ENCODE peak calls at places on chromosome 19, in nine cellular contexts. One of them, this sample, is unnamed.

GRCh38 chr19:8988204-8988603 is 22.0 kb downstream of the MUC16 start:
- DNase-seq in B cell: no peak
- DNase-seq in T-helper 9 cell: peak; percentile 29
- DNase-seq in endothelial cell: no peak
- DNase-seq in CMK: no peak
- DNase-seq in astrocyte of the spinal cord: no peak
- DNase-seq in C1 segment of cervical spinal cord: no peak
- DNase-seq in NCI-H774: no peak
- DNase-seq in cardiac fibroblast: no peak
- DNase-seq in this sample: no peak

GRCh38 chr19:38989066-38989605 is 13.6 kb upstream of the FBXO17 start:
- DNase-seq in B cell: no peak
- DNase-seq in CMK: no peak
- DNase-seq in endothelial cell: peak; percentile 9
- DNase-seq in cardiac fibroblast: no peak
- DNase-seq in NCI-H774: no peak
- DNase-seq in T-helper 9 cell: no peak
- DNase-seq in C1 segment of cervical spinal cord: no peak
- DNase-seq in astrocyte of the spinal cord: peak; percentile 7
- DNase-seq in this sample: peak; percentile 71

GRCh38 chr19:33039815-33040214 is 24.9 kb downstream of the RHPN2 start:
- DNase-seq in astrocyte of the spinal cord: no peak
- DNase-seq in NCI-H774: no peak
- DNase-seq in T-helper 9 cell: no peak
- DNase-seq in CMK: no peak
- DNase-seq in cardiac fibroblast: no peak
- DNase-seq in C1 segment of cervical spinal cord: no peak
- DNase-seq in endothelial cell: no peak
- DNase-seq in B cell: no peak
- DNase-seq in this sample: no peak

GRCh38 chr19:16824658-16825311 is 4.4 kb upstream of the SIN3B start:
- DNase-seq in astrocyte of the spinal cord: peak; percentile 22
- DNase-seq in B cell: no peak
- DNase-seq in NCI-H774: peak; percentile 7
- DNase-seq in T-helper 9 cell: no peak
- DNase-seq in cardiac fibroblast: peak; percentile 49
- DNase-seq in endothelial cell: no peak
- DNase-seq in C1 segment of cervical spinal cord: no peak
- DNase-seq in CMK: no peak
- DNase-seq in this sample: peak; percentile 71

GRCh38 chr19:13100031-13100588 is 2.5 kb downstream of the LYL1 start:
- DNase-seq in C1 segment of cervical spinal cord: no peak
- DNase-seq in CMK: no peak
- DNase-seq in NCI-H774: no peak
- DNase-seq in endothelial cell: no peak
- DNase-seq in B cell: no peak
- DNase-seq in cardiac fibroblast: peak; percentile 22
- DNase-seq in astrocyte of the spinal cord: no peak
- DNase-seq in T-helper 9 cell: no peak
- DNase-seq in this sample: no peak

GRCh38 chr19:53980553-53981407 is 10.7 kb upstream of the CACNG6 start:
- DNase-seq in endothelial cell: no peak
- DNase-seq in CMK: no peak
- DNase-seq in T-helper 9 cell: no peak
- DNase-seq in NCI-H774: no peak
- DNase-seq in cardiac fibroblast: peak; percentile 87
- DNase-seq in C1 segment of cervical spinal cord: no peak
- DNase-seq in B cell: no peak
- DNase-seq in astrocyte of the spinal cord: peak; percentile 24
- DNase-seq in this sample: peak; percentile 98

GRCh38 chr19:19636573-19636972 is 6.9 kb downstream of the GMIP start:
- DNase-seq in astrocyte of the spinal cord: no peak
- DNase-seq in C1 segment of cervical spinal cord: no peak
- DNase-seq in T-helper 9 cell: no peak
- DNase-seq in B cell: peak; percentile 43
- DNase-seq in cardiac fibroblast: no peak
- DNase-seq in CMK: no peak
- DNase-seq in endothelial cell: no peak
- DNase-seq in NCI-H774: no peak
- DNase-seq in this sample: no peak

GRCh38 chr19:30719189-30719990 is 347.2 kb downstream of the ZNF536 start:
- DNase-seq in cardiac fibroblast: peak; percentile 18
- DNase-seq in T-helper 9 cell: no peak
- DNase-seq in endothelial cell: peak; percentile 32
- DNase-seq in astrocyte of the spinal cord: peak; percentile 2
- DNase-seq in CMK: no peak
- DNase-seq in NCI-H774: no peak
- DNase-seq in C1 segment of cervical spinal cord: no peak
- DNase-seq in B cell: peak; percentile 36
- DNase-seq in this sample: peak; percentile 35

GRCh38 chr19:6738726-6739389 is 622 bp upstream of the TRIP10 start:
- DNase-seq in astrocyte of the spinal cord: no peak
- DNase-seq in T-helper 9 cell: peak; percentile 17
- DNase-seq in C1 segment of cervical spinal cord: no peak
- DNase-seq in CMK: no peak
- DNase-seq in NCI-H774: peak; percentile 54
- DNase-seq in cardiac fibroblast: peak; percentile 55
- DNase-seq in B cell: peak; percentile 25
- DNase-seq in endothelial cell: peak; percentile 22
- DNase-seq in this sample: no peak

GRCh38 chr19:55248704-55249103 is 10.1 kb downstream of the PPP6R1 start:
- DNase-seq in endothelial cell: no peak
- DNase-seq in T-helper 9 cell: no peak
- DNase-seq in cardiac fibroblast: no peak
- DNase-seq in CMK: no peak
- DNase-seq in C1 segment of cervical spinal cord: no peak
- DNase-seq in B cell: peak; percentile 15
- DNase-seq in astrocyte of the spinal cord: no peak
- DNase-seq in NCI-H774: no peak
- DNase-seq in this sample: no peak

GRCh38 chr19:43532571-43532961 is 422 bp upstream of the ZNF575 start:
- DNase-seq in NCI-H774: peak; percentile 84
- DNase-seq in astrocyte of the spinal cord: no peak
- DNase-seq in cardiac fibroblast: no peak
- DNase-seq in T-helper 9 cell: no peak
- DNase-seq in CMK: no peak
- DNase-seq in C1 segment of cervical spinal cord: no peak
- DNase-seq in endothelial cell: peak; percentile 22
- DNase-seq in B cell: peak; percentile 65
- DNase-seq in this sample: no peak

GRCh38 chr19:34731964-34732363 is 2.1 kb upstream of the ZNF181 start:
- DNase-seq in B cell: no peak
- DNase-seq in C1 segment of cervical spinal cord: no peak
- DNase-seq in CMK: no peak
- DNase-seq in cardiac fibroblast: no peak
- DNase-seq in endothelial cell: no peak
- DNase-seq in T-helper 9 cell: no peak
- DNase-seq in astrocyte of the spinal cord: no peak
- DNase-seq in NCI-H774: no peak
- DNase-seq in this sample: no peak

GRCh38 chr19:52170304-52170703 is 1.1 kb downstream of the ZNF836 start:
- DNase-seq in astrocyte of the spinal cord: no peak
- DNase-seq in endothelial cell: no peak
- DNase-seq in B cell: no peak
- DNase-seq in NCI-H774: no peak
- DNase-seq in T-helper 9 cell: no peak
- DNase-seq in cardiac fibroblast: no peak
- DNase-seq in CMK: no peak
- DNase-seq in C1 segment of cervical spinal cord: no peak
- DNase-seq in this sample: no peak

GRCh38 chr19:2057484-2058469 is 6.7 kb upstream of the MKNK2 start:
- DNase-seq in endothelial cell: no peak
- DNase-seq in C1 segment of cervical spinal cord: no peak
- DNase-seq in CMK: no peak
- DNase-seq in T-helper 9 cell: no peak
- DNase-seq in B cell: no peak
- DNase-seq in NCI-H774: no peak
- DNase-seq in cardiac fibroblast: no peak
- DNase-seq in astrocyte of the spinal cord: no peak
- DNase-seq in this sample: no peak

GRCh38 chr19:48608798-48609263 is 2.3 kb downstream of the SPACA4 start:
- DNase-seq in NCI-H774: peak; percentile 38
- DNase-seq in B cell: peak; percentile 89
- DNase-seq in cardiac fibroblast: peak; percentile 63
- DNase-seq in CMK: no peak
- DNase-seq in C1 segment of cervical spinal cord: no peak
- DNase-seq in T-helper 9 cell: peak; percentile 31
- DNase-seq in endothelial cell: peak; percentile 44
- DNase-seq in astrocyte of the spinal cord: peak; percentile 34
- DNase-seq in this sample: peak; percentile 39

GRCh38 chr19:54551293-54551692 is 22.3 kb upstream of the LILRA2 start:
- DNase-seq in cardiac fibroblast: no peak
- DNase-seq in CMK: no peak
- DNase-seq in T-helper 9 cell: no peak
- DNase-seq in B cell: no peak
- DNase-seq in endothelial cell: no peak
- DNase-seq in astrocyte of the spinal cord: no peak
- DNase-seq in NCI-H774: no peak
- DNase-seq in C1 segment of cervical spinal cord: no peak
- DNase-seq in this sample: no peak

GRCh38 chr19:50434525-50434924 is 1.8 kb downstream of the MYBPC2 start:
- DNase-seq in endothelial cell: no peak
- DNase-seq in B cell: peak; percentile 66
- DNase-seq in astrocyte of the spinal cord: no peak
- DNase-seq in C1 segment of cervical spinal cord: no peak
- DNase-seq in CMK: no peak
- DNase-seq in NCI-H774: no peak
- DNase-seq in cardiac fibroblast: no peak
- DNase-seq in T-helper 9 cell: no peak
- DNase-seq in this sample: no peak

GRCh38 chr19:47820410-47820809 is 1.3 kb upstream of the CRX start:
- DNase-seq in NCI-H774: no peak
- DNase-seq in endothelial cell: no peak
- DNase-seq in B cell: no peak
- DNase-seq in CMK: no peak
- DNase-seq in C1 segment of cervical spinal cord: no peak
- DNase-seq in astrocyte of the spinal cord: no peak
- DNase-seq in T-helper 9 cell: no peak
- DNase-seq in cardiac fibroblast: no peak
- DNase-seq in this sample: no peak

GRCh38 chr19:48925240-48925843 is 8.2 kb upstream of the DHDH start:
- DNase-seq in CMK: no peak
- DNase-seq in T-helper 9 cell: no peak
- DNase-seq in astrocyte of the spinal cord: peak; percentile 24
- DNase-seq in NCI-H774: no peak
- DNase-seq in B cell: no peak
- DNase-seq in endothelial cell: no peak
- DNase-seq in C1 segment of cervical spinal cord: no peak
- DNase-seq in cardiac fibroblast: peak; percentile 85
- DNase-seq in this sample: peak; percentile 81

GRCh38 chr19:29269641-29270040 is 56.7 kb upstream of the UQCRFS1 start:
- DNase-seq in cardiac fibroblast: no peak
- DNase-seq in B cell: no peak
- DNase-seq in T-helper 9 cell: no peak
- DNase-seq in endothelial cell: no peak
- DNase-seq in NCI-H774: no peak
- DNase-seq in CMK: no peak
- DNase-seq in C1 segment of cervical spinal cord: no peak
- DNase-seq in astrocyte of the spinal cord: no peak
- DNase-seq in this sample: no peak

GRCh38 chr19:39810424-39810823 is 23.5 kb downstream of the DYRK1B start:
- DNase-seq in astrocyte of the spinal cord: no peak
- DNase-seq in cardiac fibroblast: no peak
- DNase-seq in CMK: no peak
- DNase-seq in endothelial cell: no peak
- DNase-seq in C1 segment of cervical spinal cord: no peak
- DNase-seq in B cell: no peak
- DNase-seq in T-helper 9 cell: no peak
- DNase-seq in NCI-H774: no peak
- DNase-seq in this sample: no peak

GRCh38 chr19:48895226-48895625 is 3.3 kb downstream of the TULP2 start:
- DNase-seq in cardiac fibroblast: no peak
- DNase-seq in C1 segment of cervical spinal cord: no peak
- DNase-seq in B cell: no peak
- DNase-seq in NCI-H774: no peak
- DNase-seq in astrocyte of the spinal cord: no peak
- DNase-seq in endothelial cell: no peak
- DNase-seq in CMK: no peak
- DNase-seq in T-helper 9 cell: no peak
- DNase-seq in this sample: no peak

GRCh38 chr19:50983625-50984292 is at the start of gene KLK7:
- DNase-seq in CMK: no peak
- DNase-seq in endothelial cell: no peak
- DNase-seq in C1 segment of cervical spinal cord: no peak
- DNase-seq in astrocyte of the spinal cord: no peak
- DNase-seq in B cell: no peak
- DNase-seq in cardiac fibroblast: no peak
- DNase-seq in T-helper 9 cell: no peak
- DNase-seq in NCI-H774: no peak
- DNase-seq in this sample: no peak

GRCh38 chr19:15317392-15318011 is 14.8 kb downstream of the BRD4 start:
- DNase-seq in cardiac fibroblast: peak; percentile 49
- DNase-seq in NCI-H774: no peak
- DNase-seq in B cell: no peak
- DNase-seq in endothelial cell: no peak
- DNase-seq in CMK: no peak
- DNase-seq in C1 segment of cervical spinal cord: no peak
- DNase-seq in astrocyte of the spinal cord: peak; percentile 65
- DNase-seq in T-helper 9 cell: no peak
- DNase-seq in this sample: no peak

GRCh38 chr19:3783660-3784584 is 2.3 kb downstream of the MATK start:
- DNase-seq in NCI-H774: no peak
- DNase-seq in cardiac fibroblast: no peak
- DNase-seq in astrocyte of the spinal cord: no peak
- DNase-seq in CMK: no peak
- DNase-seq in T-helper 9 cell: peak; percentile 16
- DNase-seq in B cell: no peak
- DNase-seq in endothelial cell: peak; percentile 46
- DNase-seq in C1 segment of cervical spinal cord: no peak
- DNase-seq in this sample: no peak

GRCh38 chr19:33133438-33134031 is 1.6 kb downstream of the WDR88 start:
- DNase-seq in CMK: no peak
- DNase-seq in endothelial cell: no peak
- DNase-seq in NCI-H774: no peak
- DNase-seq in C1 segment of cervical spinal cord: no peak
- DNase-seq in astrocyte of the spinal cord: peak; percentile 1
- DNase-seq in B cell: no peak
- DNase-seq in cardiac fibroblast: no peak
- DNase-seq in T-helper 9 cell: no peak
- DNase-seq in this sample: no peak

GRCh38 chr19:7505682-7506384 is 10.1 kb upstream of the ZNF358 start:
- DNase-seq in endothelial cell: peak; percentile 29
- DNase-seq in B cell: peak; percentile 76
- DNase-seq in NCI-H774: peak; percentile 55
- DNase-seq in C1 segment of cervical spinal cord: no peak
- DNase-seq in CMK: peak; percentile 68
- DNase-seq in cardiac fibroblast: no peak
- DNase-seq in T-helper 9 cell: no peak
- DNase-seq in astrocyte of the spinal cord: no peak
- DNase-seq in this sample: peak; percentile 26

GRCh38 chr19:48203227-48203793 is 32.8 kb downstream of the ZSWIM9 start:
- DNase-seq in CMK: no peak
- DNase-seq in T-helper 9 cell: no peak
- DNase-seq in B cell: no peak
- DNase-seq in C1 segment of cervical spinal cord: no peak
- DNase-seq in astrocyte of the spinal cord: no peak
- DNase-seq in cardiac fibroblast: no peak
- DNase-seq in endothelial cell: no peak
- DNase-seq in NCI-H774: peak; percentile 52
- DNase-seq in this sample: peak; percentile 1

GRCh38 chr19:38556521-38557174 is 61.1 kb downstream of the MAP4K1 start:
- DNase-seq in C1 segment of cervical spinal cord: no peak
- DNase-seq in B cell: no peak
- DNase-seq in T-helper 9 cell: no peak
- DNase-seq in NCI-H774: no peak
- DNase-seq in astrocyte of the spinal cord: no peak
- DNase-seq in cardiac fibroblast: no peak
- DNase-seq in endothelial cell: no peak
- DNase-seq in CMK: no peak
- DNase-seq in this sample: no peak

This sample was measured in A172.